ENCODE peak calls at places on chromosomes 5 and 9, in seven cellular contexts. V, J, N, D, Q, U and M are unnamed samples.

GRCh38 chr9:73684601-73685000 is 532.9 kb downstream of the ANXA1 start:
- DNase-seq in U (no peak), J (no peak), D (no peak), V (no peak), N (no peak), Q (no peak), M (no peak)

GRCh38 chr5:6197427-6197826 is 180.9 kb downstream of the MED10 start:
- DNase-seq in V (no peak), J (no peak), D (no peak), U (no peak), N (no peak), Q (no peak), M (no peak)

GRCh38 chr9:124480621-124480981 is 26.6 kb downstream of the NR5A1 start:
- DNase-seq in Q (no peak), U (peak), N (peak), J (no peak), V (no peak), D (no peak), M (no peak)

GRCh38 chr9:2257530-2257929 is 242.4 kb downstream of the SMARCA2 start:
- DNase-seq in N (no peak), U (no peak), J (no peak), Q (no peak), V (no peak), D (no peak), M (no peak)

GRCh38 chr5:109409061-109409843 is 522 bp downstream of the PJA2 start:
- DNase-seq in N (peak), V (peak), U (peak), D (peak), Q (no peak), J (peak), M (no peak)

GRCh38 chr5:24535646-24536045 is 109.1 kb downstream of the CDH10 start:
- DNase-seq in Q (no peak), J (no peak), N (peak), U (no peak), V (no peak), D (no peak), M (no peak)

GRCh38 chr5:142922223-142922952 is 152.2 kb downstream of the ARHGAP26 start:
- DNase-seq in D (no peak), J (peak), V (no peak), N (peak), Q (no peak), U (peak), M (no peak)

GRCh38 chr5:79924936-79925893 is 65.8 kb downstream of the MTX3 start:
- DNase-seq in V (no peak), N (peak), U (no peak), D (no peak), Q (no peak), J (peak), M (no peak)

GRCh38 chr9:117164512-117164911 is 250.3 kb downstream of the ASTN2 start:
- DNase-seq in V (no peak), D (no peak), J (no peak), U (no peak), Q (no peak), N (no peak), M (no peak)

GRCh38 chr9:113454914-113455761 is 8.4 kb upstream of the RGS3 start:
- DNase-seq in D (peak), N (peak), U (peak), J (peak), Q (peak), V (no peak), M (peak)

GRCh38 chr5:123511290-123511647 is 708 bp upstream of the CSNK1G3 start:
- DNase-seq in U (peak), N (no peak), J (peak), V (no peak), Q (no peak), D (no peak), M (peak)

GRCh38 chr5:62093981-62094380 is 212.0 kb upstream of the KIF2A start:
- DNase-seq in V (no peak), D (peak), Q (no peak), J (peak), N (peak), U (no peak), M (peak)

GRCh38 chr5:56170557-56170956 is 62.6 kb downstream of the ANKRD55 start:
- DNase-seq in D (peak), J (no peak), V (no peak), Q (no peak), N (no peak), U (no peak), M (no peak)

GRCh38 chr5:172414618-172415599 is 39.4 kb downstream of the SH3PXD2B start:
- DNase-seq in D (peak), U (peak), J (no peak), N (no peak), V (no peak), Q (no peak), M (no peak)

GRCh38 chr5:120055858-120056257 is 408.2 kb upstream of the PRR16 start:
- DNase-seq in J (peak), V (no peak), D (no peak), Q (peak), U (no peak), N (peak), M (peak)

GRCh38 chr5:25892251-25892650 is 1146.1 kb downstream of the CDH9 start:
- DNase-seq in D (no peak), U (no peak), V (no peak), Q (no peak), J (no peak), N (no peak), M (no peak)

GRCh38 chr5:179161901-179162300 is 101.7 kb downstream of the ZNF354C start:
- DNase-seq in N (no peak), U (no peak), D (no peak), V (peak), Q (no peak), J (no peak), M (no peak)

GRCh38 chr5:42587056-42587723 is 164.0 kb downstream of the GHR start:
- DNase-seq in D (no peak), U (no peak), V (no peak), J (no peak), Q (no peak), N (no peak), M (no peak)

GRCh38 chr9:126386088-126386487 is 59.5 kb downstream of the MVB12B start:
- DNase-seq in Q (no peak), D (no peak), N (peak), J (no peak), U (peak), V (no peak), M (no peak)
- TF ChIP-seq CTCF in Q (peak), D (no peak), N (peak), J (peak), U (peak), V (peak), M (peak)

DNA sequence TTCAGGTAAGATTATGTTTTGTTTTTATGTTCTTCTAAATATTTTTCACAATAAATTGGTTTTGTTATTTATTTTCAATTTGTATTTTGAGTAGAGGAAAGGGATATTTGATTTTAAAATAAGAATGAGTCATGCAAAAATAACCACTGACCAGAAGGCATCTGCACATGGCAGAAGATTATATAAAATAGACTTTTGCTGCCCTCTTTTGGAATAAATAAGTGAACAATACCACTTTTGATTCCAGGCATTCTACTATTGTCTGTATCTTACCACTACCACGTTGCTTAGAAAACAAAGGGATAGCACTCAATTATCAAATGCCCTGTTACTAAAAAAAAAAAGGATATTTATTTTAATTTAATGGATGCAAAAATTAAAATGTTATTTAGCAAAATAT is 227.3 kb upstream of the ITGA1 start:
- DNase-seq in J (peak), U (no peak), V (no peak), Q (no peak), N (peak), D (no peak), M (no peak)
- TF ChIP-seq CTCF in J (peak), U (no peak), V (peak), Q (no peak), N (no peak), D (no peak), M (no peak)

GRCh38 chr5:139385061-139385889 is 2.2 kb upstream of the SLC23A1 start:
- DNase-seq in V (peak), J (no peak), U (peak), N (no peak), D (peak), Q (no peak), M (no peak)
- TF ChIP-seq CTCF in V (peak), J (no peak), U (peak), N (no peak), D (peak), Q (no peak), M (no peak)

GRCh38 chr9:133005221-133005760 is 25.5 kb upstream of the GTF3C5 start:
- DNase-seq in D (no peak), V (no peak), Q (no peak), U (no peak), N (no peak), J (no peak), M (no peak)
- TF ChIP-seq CTCF in D (no peak), V (no peak), Q (no peak), U (no peak), N (no peak), J (no peak), M (no peak)

GRCh38 chr5:181166812-181167733 is 19.7 kb downstream of the OR2V2 start:
- DNase-seq in N (no peak), D (no peak), U (no peak), J (no peak), Q (no peak), V (no peak), M (no peak)

GRCh38 chr5:181170237-181170830 is 22.9 kb downstream of the OR2V2 start:
- DNase-seq in Q (no peak), J (no peak), D (no peak), U (no peak), V (no peak), N (no peak), M (no peak)

GRCh38 chr5:181170996-181171395 is 23.6 kb downstream of the OR2V2 start:
- DNase-seq in D (no peak), Q (no peak), V (no peak), N (no peak), U (no peak), J (peak), M (peak)

GRCh38 chr5:181168595-181169118 is 21.3 kb downstream of the OR2V2 start:
- DNase-seq in J (no peak), D (no peak), Q (no peak), V (no peak), N (no peak), U (no peak), M (no peak)

GRCh38 chr5:181167814-181168488 is 20.6 kb downstream of the OR2V2 start:
- DNase-seq in V (no peak), N (peak), U (no peak), D (no peak), J (no peak), Q (no peak), M (no peak)
- TF ChIP-seq CTCF in V (peak), N (peak), U (peak), D (no peak), J (peak), Q (peak), M (peak)